ENCODE peak calls at places on chromosomes 13 and 19, in four cellular contexts. One of them, this sample, is unnamed.

GRCh38 chr13:99572131-99572530 is 70.9 kb downstream of the TM9SF2 start:
- DNase-seq in NCI-H1694 treated with DMSO at 0.1 percent for 48 hours: no peak
- DNase-seq in 8988T: no peak
- DNase-seq in activated T-helper 1 cell treated with Interleukin-2 at 50 U/mL for 16 hours: no peak
- DNase-seq in this sample: no peak

GRCh38 chr13:83992566-83993358 is 110.5 kb upstream of the SLITRK1 start:
- DNase-seq in NCI-H1694 treated with DMSO at 0.1 percent for 48 hours: no peak
- DNase-seq in activated T-helper 1 cell treated with Interleukin-2 at 50 U/mL for 16 hours: no peak
- DNase-seq in 8988T: no peak
- DNase-seq in this sample: no peak

GRCh38 chr19:10809693-10810285 is 26.2 kb downstream of the TMED1 start:
- DNase-seq in 8988T: no peak
- DNase-seq in activated T-helper 1 cell treated with Interleukin-2 at 50 U/mL for 16 hours: no peak
- DNase-seq in NCI-H1694 treated with DMSO at 0.1 percent for 48 hours: no peak
- DNase-seq in this sample: no peak

GRCh38 chr19:4445963-4446668 is 11.5 kb downstream of the UBXN6 start:
- DNase-seq in 8988T: no peak
- DNase-seq in activated T-helper 1 cell treated with Interleukin-2 at 50 U/mL for 16 hours: no peak
- DNase-seq in NCI-H1694 treated with DMSO at 0.1 percent for 48 hours: no peak
- DNase-seq in this sample: no peak

GRCh38 chr13:47904239-47904638 is 96.8 kb downstream of the SUCLA2 start:
- DNase-seq in activated T-helper 1 cell treated with Interleukin-2 at 50 U/mL for 16 hours: no peak
- DNase-seq in 8988T: no peak
- DNase-seq in NCI-H1694 treated with DMSO at 0.1 percent for 48 hours: no peak
- DNase-seq in this sample: no peak

GRCh38 chr13:51045450-51045849 is 65.6 kb downstream of the C13orf42 start:
- DNase-seq in activated T-helper 1 cell treated with Interleukin-2 at 50 U/mL for 16 hours: no peak
- DNase-seq in 8988T: no peak
- DNase-seq in NCI-H1694 treated with DMSO at 0.1 percent for 48 hours: no peak
- DNase-seq in this sample: no peak

GRCh38 chr19:29653398-29653797 is 11.9 kb upstream of the PLEKHF1 start:
- DNase-seq in activated T-helper 1 cell treated with Interleukin-2 at 50 U/mL for 16 hours: no peak
- DNase-seq in 8988T: no peak
- DNase-seq in NCI-H1694 treated with DMSO at 0.1 percent for 48 hours: no peak
- DNase-seq in this sample: no peak

GRCh38 chr13:45205124-45205523 is 4.3 kb upstream of the KCTD4 start:
- DNase-seq in activated T-helper 1 cell treated with Interleukin-2 at 50 U/mL for 16 hours: no peak
- DNase-seq in 8988T: no peak
- DNase-seq in NCI-H1694 treated with DMSO at 0.1 percent for 48 hours: no peak
- DNase-seq in this sample: no peak

GRCh38 chr19:1206063-1206732 is 620 bp downstream of the STK11 start:
- DNase-seq in 8988T: no peak
- DNase-seq in activated T-helper 1 cell treated with Interleukin-2 at 50 U/mL for 16 hours: no peak
- DNase-seq in NCI-H1694 treated with DMSO at 0.1 percent for 48 hours: no peak
- DNase-seq in this sample: no peak

GRCh38 chr19:31392514-31392913 is 43.3 kb upstream of the TSHZ3 start:
- DNase-seq in 8988T: no peak
- DNase-seq in NCI-H1694 treated with DMSO at 0.1 percent for 48 hours: no peak
- DNase-seq in activated T-helper 1 cell treated with Interleukin-2 at 50 U/mL for 16 hours: no peak
- DNase-seq in this sample: no peak

GRCh38 chr13:102825921-102826706 is 19.7 kb upstream of the ERCC5 start:
- DNase-seq in NCI-H1694 treated with DMSO at 0.1 percent for 48 hours: no peak
- DNase-seq in activated T-helper 1 cell treated with Interleukin-2 at 50 U/mL for 16 hours: no peak
- DNase-seq in 8988T: no peak
- DNase-seq in this sample: peak; percentile 16